ENCODE peak calls at places on chromosomes 13 and 19, in nine cellular contexts. I is H54; B is stimulated activated CD4-positive, alpha-beta T cell treated with anti-CD3 and anti-CD28 coated beads, Interleukin-12 subunit alpha, Interleukin-12 subunit beta, amount 100 ng/mL, for 24 hours; S is activated CD8-positive, alpha-beta memory T cell treated with anti-CD3 and anti-CD28 coated beads for 48 hours; H is Right ventricle myocardium superior; G is T-helper 9 cell; U is cardiac fibroblast; J is heart left ventricle; M is CD4-positive, alpha-beta T cell. O is an unnamed sample.
A peak's percentile ranks its signal among the peaks of the same experiment; 100 is the strongest.

GRCh38 chr19:21765151-21765550 is 2.2 kb downstream of the ZNF100 start:
- DNase-seq in I (no peak), B (no peak), S (peak; percentile 2), H (no peak), G (no peak), U (no peak), J (no peak), M (no peak), O (peak; percentile 26)

GRCh38 chr19:49106648-49107135 is 7.5 kb upstream of the LIN7B start:
- DNase-seq in I (no peak), B (peak; percentile 53), S (peak; percentile 59), H (peak; percentile 69), G (peak; percentile 64), U (peak; percentile 58), J (no peak), M (peak; percentile 60), O (peak; percentile 70)

GRCh38 chr13:105611424-105611823 is 924.0 kb downstream of the EFNB2 start:
- DNase-seq in I (peak; percentile 27), B (no peak), S (no peak), H (no peak), G (no peak), U (peak; percentile 72), J (no peak), M (no peak), O (no peak)

GRCh38 chr19:54532528-54532927 is 29.9 kb downstream of the LAIR2 start:
- DNase-seq in I (no peak), B (no peak), S (no peak), H (no peak), G (no peak), U (no peak), J (no peak), M (no peak), O (peak; percentile 14)

GRCh38 chr19:1232231-1232637 is 5.6 kb downstream of the CBARP start:
- DNase-seq in I (no peak), B (no peak), S (no peak), H (no peak), G (no peak), U (no peak), J (no peak), M (no peak), O (no peak)

GRCh38 chr13:55553736-55554135 is 1587.0 kb upstream of the PRR20A start:
- DNase-seq in I (no peak), B (no peak), S (no peak), H (no peak), G (no peak), U (no peak), J (no peak), M (no peak), O (no peak)

GRCh38 chr19:30686252-30686762 is 314.1 kb downstream of the ZNF536 start:
- DNase-seq in I (no peak), B (no peak), S (no peak), H (no peak), G (no peak), U (peak; percentile 17), J (no peak), M (no peak), O (no peak)

GRCh38 chr19:19064811-19065745 is 1.3 kb downstream of the SLC25A42 start:
- DNase-seq in I (no peak), B (peak; percentile 24), S (peak; percentile 14), H (no peak), G (peak; percentile 8), U (no peak), J (peak; percentile 64), M (no peak), O (peak; percentile 60)

GRCh38 chr13:45538382-45538781 is 73.6 kb downstream of the COG3 start:
- DNase-seq in I (no peak), B (no peak), S (no peak), H (no peak), G (no peak), U (no peak), J (no peak), M (no peak), O (no peak)

GRCh38 chr13:40120288-40120687 is 464.8 kb downstream of the COG6 start:
- DNase-seq in I (no peak), B (no peak), S (no peak), H (no peak), G (no peak), U (peak; percentile 89), J (no peak), M (no peak), O (no peak)

GRCh38 chr13:112756967-112757758 is 67.3 kb downstream of the ATP11A start:
- DNase-seq in I (no peak), B (no peak), S (no peak), H (no peak), G (no peak), U (no peak), J (no peak), M (no peak), O (no peak)

GRCh38 chr13:23848019-23848418 is 41.2 kb downstream of the MIPEP start:
- DNase-seq in I (no peak), B (no peak), S (no peak), H (no peak), G (no peak), U (no peak), J (no peak), M (no peak), O (no peak)

GRCh38 chr13:70424428-70424827 is 316.2 kb upstream of the KLHL1 start:
- DNase-seq in I (no peak), B (no peak), S (no peak), H (no peak), G (no peak), U (no peak), J (no peak), M (no peak), O (no peak)

GRCh38 chr19:35793381-35794165 is 18.2 kb downstream of the ARHGAP33 start:
- DNase-seq in I (peak; percentile 83), B (no peak), S (no peak), H (peak; percentile 33), G (no peak), U (peak; percentile 21), J (no peak), M (no peak), O (no peak)

GRCh38 chr13:31801088-31801487 is 61.8 kb downstream of the RXFP2 start:
- DNase-seq in I (no peak), B (no peak), S (no peak), H (no peak), G (no peak), U (no peak), J (no peak), M (no peak), O (no peak)

GRCh38 chr19:9009935-9010651 is at the start of gene MUC16:
- DNase-seq in I (no peak), B (no peak), S (no peak), H (no peak), G (no peak), U (no peak), J (no peak), M (no peak), O (no peak)

GRCh38 chr13:53788286-53788685 is 759.7 kb downstream of the OLFM4 start:
- DNase-seq in I (no peak), B (no peak), S (no peak), H (no peak), G (no peak), U (no peak), J (no peak), M (no peak), O (no peak)

GRCh38 chr13:80408270-80408669 is 67.3 kb upstream of the SPRY2 start:
- DNase-seq in I (no peak), B (no peak), S (no peak), H (no peak), G (no peak), U (no peak), J (no peak), M (no peak), O (no peak)

GRCh38 chr19:31312004-31312403 is 37.2 kb downstream of the TSHZ3 start:
- DNase-seq in I (peak; percentile 47), B (peak; percentile 31), S (peak; percentile 10), H (no peak), G (no peak), U (peak; percentile 88), J (no peak), M (no peak), O (no peak)

GRCh38 chr19:36851898-36852297 is 1.2 kb downstream of the ZNF345 start:
- DNase-seq in I (no peak), B (no peak), S (no peak), H (no peak), G (no peak), U (no peak), J (no peak), M (no peak), O (no peak)

GRCh38 chr19:3386447-3387234 is 20.3 kb downstream of the NFIC start:
- DNase-seq in I (no peak), B (no peak), S (no peak), H (peak; percentile 71), G (no peak), U (no peak), J (peak; percentile 76), M (no peak), O (no peak)

GRCh38 chr19:7808108-7808507 is 21.9 kb upstream of the EVI5L start:
- DNase-seq in I (no peak), B (no peak), S (no peak), H (no peak), G (no peak), U (no peak), J (no peak), M (no peak), O (no peak)

GRCh38 chr13:69591437-69591836 is 516.2 kb upstream of the ATXN8OS start:
- DNase-seq in I (no peak), B (no peak), S (no peak), H (no peak), G (no peak), U (no peak), J (no peak), M (no peak), O (no peak)

GRCh38 chr13:42048323-42048624 is 174 bp upstream of the DGKH start:
- DNase-seq in I (no peak), B (no peak), S (no peak), H (no peak), G (no peak), U (no peak), J (no peak), M (no peak), O (peak; percentile 25)

GRCh38 chr13:43878897-43879322 is 630 bp downstream of the CCDC122 start:
- DNase-seq in I (peak; percentile 26), B (no peak), S (no peak), H (peak; percentile 88), G (no peak), U (peak; percentile 79), J (peak; percentile 90), M (no peak), O (no peak)

GRCh38 chr13:29165216-29165615 is 345.1 kb downstream of the MTUS2 start:
- DNase-seq in I (no peak), B (no peak), S (no peak), H (no peak), G (no peak), U (no peak), J (no peak), M (no peak), O (no peak)

GRCh38 chr19:7783991-7784421 is 21.0 kb downstream of the CLEC4M start:
- DNase-seq in I (peak; percentile 64), B (no peak), S (no peak), H (no peak), G (no peak), U (peak; percentile 42), J (no peak), M (no peak), O (no peak)

GRCh38 chr19:4606921-4607678 is 32.2 kb upstream of the TNFAIP8L1 start:
- DNase-seq in I (no peak), B (no peak), S (no peak), H (peak; percentile 80), G (no peak), U (peak; percentile 70), J (peak; percentile 82), M (no peak), O (no peak)

GRCh38 chr13:90281709-90282108 is 1065.8 kb upstream of the MIR17HG start:
- DNase-seq in I (no peak), B (no peak), S (no peak), H (no peak), G (no peak), U (no peak), J (no peak), M (no peak), O (no peak)

O was measured in CD4-positive, CD25-positive, alpha-beta regulatory T cell.